ENCODE peak calls at places on chromosomes 11 and 22, in six cellular contexts. J is stimulated activated CD4-positive, alpha-beta T cell treated with anti-CD3 and anti-CD28 coated beads, Interleukin-2, amount 100 ng/mL, for 48 hours; M is activated CD4-positive, alpha-beta T cell treated with anti-CD3 and anti-CD28 coated beads, Interleukin-2, amount 50 U/mL, for 1 hour; V is amniotic stem cell; Y is kidney epithelial cell; S is GM10248. N is an unnamed sample.

GRCh38 chr22:23752750-23753149 is 1.5 kb downstream of the VPREB3 start:
- DNase-seq in J (no peak), M (no peak), V (no peak), Y (no peak), S (peak), N (no peak)

GRCh38 chr11:10349806-10350205 is 44.9 kb downstream of the ADM start:
- DNase-seq in J (no peak), M (no peak), V (no peak), Y (no peak), S (no peak), N (no peak)

GRCh38 chr22:17303441-17303839 is 65.8 kb upstream of the CECR2 start:
- DNase-seq in J (no peak), M (no peak), V (no peak), Y (no peak), S (no peak), N (no peak)

GRCh38 chr11:60852060-60852638 is 3.6 kb downstream of the PTGDR2 start:
- DNase-seq in J (no peak), M (no peak), V (no peak), Y (no peak), S (no peak), N (no peak)

GRCh38 chr11:35927730-35928129 is 16.1 kb upstream of the LDLRAD3 start:
- DNase-seq in J (no peak), M (no peak), V (no peak), Y (peak), S (no peak), N (peak)

GRCh38 chr22:23399367-23400285 is 180.5 kb downstream of the IGLL1 start:
- DNase-seq in J (no peak), M (no peak), V (no peak), Y (no peak), S (no peak), N (no peak)

GRCh38 chr11:74370122-74370521 is 28.1 kb downstream of the PGM2L1 start:
- DNase-seq in J (no peak), M (no peak), V (no peak), Y (no peak), S (no peak), N (no peak)

GRCh38 chr11:44364596-44364995 is 54.7 kb upstream of the ALX4 start:
- DNase-seq in J (no peak), M (no peak), V (no peak), Y (no peak), S (no peak), N (no peak)

GRCh38 chr11:87368876-87369480 is 331.2 kb downstream of the TMEM135 start:
- DNase-seq in J (no peak), M (no peak), V (no peak), Y (no peak), S (no peak), N (peak)

GRCh38 chr11:123700774-123701173 is 40.7 kb downstream of the ZNF202 start:
- DNase-seq in J (no peak), M (no peak), V (no peak), Y (no peak), S (no peak), N (no peak)

GRCh38 chr22:23146842-23147205 is 1.5 kb downstream of the RAB36 start:
- DNase-seq in J (no peak), M (no peak), V (no peak), Y (no peak), S (no peak), N (no peak)

GRCh38 chr22:25027959-25028840 is 75.7 kb downstream of the KIAA1671 start:
- DNase-seq in J (no peak), M (no peak), V (no peak), Y (no peak), S (no peak), N (no peak)

GRCh38 chr11:47886096-47886495 is 37.9 kb upstream of the NUP160 start:
- DNase-seq in J (no peak), M (no peak), V (no peak), Y (no peak), S (no peak), N (no peak)

GRCh38 chr11:3136542-3137455 is 28.3 kb downstream of the OSBPL5 start:
- DNase-seq in J (no peak), M (no peak), V (no peak), Y (no peak), S (no peak), N (no peak)